ENCODE peak calls at places on chromosomes 2 and 18, in nine cellular contexts. R is AG08396; Q is cardiac fibroblast; F is skeletal muscle cell; Z is cerebellar cortex; E is Karpas-422; M is CD8-positive, alpha-beta T cell; I is epithelial cell of prostate; N is left kidney. T is an unnamed sample.

GRCh38 chr2:128236491-128237035 is 82.1 kb downstream of the HS6ST1 start:
- DNase-seq in R (peak), Q (peak), F (peak), Z (no peak), E (no peak), M (no peak), I (peak), N (no peak), T (no peak)

GRCh38 chr2:108023776-108024175 is 37.5 kb downstream of the SLC5A7 start:
- DNase-seq in R (no peak), Q (no peak), F (no peak), Z (no peak), E (no peak), M (no peak), I (no peak), N (no peak), T (no peak)

GRCh38 chr2:46375566-46376125 is 78.4 kb downstream of the EPAS1 start:
- DNase-seq in R (no peak), Q (no peak), F (no peak), Z (no peak), E (no peak), M (no peak), I (no peak), N (no peak), T (no peak)

GRCh38 chr2:86783615-86784339 is 6.9 kb downstream of the CD8A start:
- DNase-seq in R (no peak), Q (no peak), F (no peak), Z (no peak), E (peak), M (no peak), I (no peak), N (no peak), T (no peak)

GRCh38 chr2:43038034-43038719 is 188.2 kb downstream of the ZFP36L2 start:
- DNase-seq in R (no peak), Q (no peak), F (no peak), Z (no peak), E (no peak), M (no peak), I (no peak), N (peak), T (no peak)

GRCh38 chr2:16142383-16143361 is 202.3 kb downstream of the MYCN start:
- DNase-seq in R (no peak), Q (no peak), F (no peak), Z (no peak), E (no peak), M (no peak), I (no peak), N (peak), T (no peak)

GRCh38 chr2:63875143-63875542 is 33.4 kb downstream of the UGP2 start:
- DNase-seq in R (no peak), Q (peak), F (no peak), Z (no peak), E (no peak), M (no peak), I (no peak), N (no peak), T (no peak)

GRCh38 chr2:5981241-5982055 is 289.3 kb downstream of the SOX11 start:
- DNase-seq in R (no peak), Q (no peak), F (no peak), Z (no peak), E (peak), M (no peak), I (no peak), N (peak), T (no peak)

GRCh38 chr18:48803518-48803917 is 147.2 kb downstream of the SMAD7 start:
- DNase-seq in R (no peak), Q (no peak), F (no peak), Z (no peak), E (no peak), M (no peak), I (no peak), N (no peak), T (peak)

GRCh38 chr2:147122944-147123343 is 721.9 kb upstream of the ACVR2A start:
- DNase-seq in R (no peak), Q (no peak), F (no peak), Z (no peak), E (no peak), M (no peak), I (no peak), N (no peak), T (no peak)

GRCh38 chr2:217440000-217440399 is 562.8 kb downstream of the TNS1 start:
- DNase-seq in R (no peak), Q (no peak), F (no peak), Z (no peak), E (no peak), M (no peak), I (no peak), N (no peak), T (no peak)

GRCh38 chr2:168732506-168732905 is 69.9 kb upstream of the NOSTRIN start:
- DNase-seq in R (no peak), Q (no peak), F (no peak), Z (no peak), E (no peak), M (no peak), I (no peak), N (no peak), T (no peak)

GRCh38 chr2:100248971-100249370 is 73.3 kb downstream of the LONRF2 start:
- DNase-seq in R (no peak), Q (no peak), F (no peak), Z (no peak), E (no peak), M (no peak), I (no peak), N (no peak), T (no peak)

GRCh38 chr2:241844066-241844728 is 14.5 kb downstream of the PDCD1 start:
- DNase-seq in R (peak), Q (peak), F (no peak), Z (no peak), E (no peak), M (peak), I (no peak), N (peak), T (peak)

GRCh38 chr2:96866586-96866985 is 3.3 kb downstream of the SEMA4C start:
- DNase-seq in R (no peak), Q (no peak), F (no peak), Z (no peak), E (no peak), M (no peak), I (no peak), N (no peak), T (no peak)

GRCh38 chr2:28435796-28436425 is 43.3 kb downstream of the FOSL2 start:
- DNase-seq in R (no peak), Q (no peak), F (no peak), Z (no peak), E (no peak), M (no peak), I (no peak), N (peak), T (no peak)

GRCh38 chr2:222568866-222569265 is 87.0 kb downstream of the FARSB start:
- DNase-seq in R (peak), Q (peak), F (peak), Z (peak), E (no peak), M (no peak), I (no peak), N (peak), T (peak)

GRCh38 chr2:232970051-232970450 is 43.0 kb downstream of the NGEF start:
- DNase-seq in R (no peak), Q (no peak), F (no peak), Z (no peak), E (no peak), M (no peak), I (no peak), N (peak), T (no peak)

GRCh38 chr18:59554796-59555195 is 142.4 kb downstream of the CCBE1 start:
- DNase-seq in R (no peak), Q (no peak), F (no peak), Z (no peak), E (no peak), M (no peak), I (peak), N (no peak), T (no peak)

GRCh38 chr2:7613831-7614230 is 696.6 kb downstream of the RNF144A start:
- DNase-seq in R (no peak), Q (no peak), F (no peak), Z (no peak), E (no peak), M (no peak), I (no peak), N (no peak), T (no peak)

GRCh38 chr2:37615808-37616673 is 55.4 kb downstream of the CDC42EP3 start:
- DNase-seq in R (no peak), Q (no peak), F (no peak), Z (no peak), E (no peak), M (peak), I (no peak), N (no peak), T (peak)

GRCh38 chr2:180196419-180196977 is 189.4 kb upstream of the CWC22 start:
- DNase-seq in R (no peak), Q (peak), F (no peak), Z (no peak), E (no peak), M (no peak), I (peak), N (no peak), T (no peak)

GRCh38 chr18:11308499-11308898 is 159.1 kb upstream of the PIEZO2 start:
- DNase-seq in R (no peak), Q (peak), F (no peak), Z (no peak), E (no peak), M (no peak), I (no peak), N (no peak), T (no peak)

T was measured in left ventricle myocardium inferior.